ENCODE peak calls at places on chromosomes 11 and 22, in nine cellular contexts. A is A549; J is psoas muscle; K is CD4-positive, alpha-beta T cell; C is left ventricle myocardium inferior; B is ovary; E is HAP-1; G is endodermal cell; O is PC-3. Q is an unnamed sample.

GRCh38 chr11:11789735-11790369 is 51.9 kb upstream of the USP47 start:
- DNase-seq in K (no peak), C (no peak), J (no peak), A (peak; percentile 41), E (peak; percentile 41), B (no peak), G (peak; percentile 54), O (peak; percentile 44), Q (peak; percentile 53)

GRCh38 chr11:66289548-66290331 is 797 bp upstream of the YIF1A start:
- DNase-seq in C (peak; percentile 65), K (peak; percentile 72), G (peak; percentile 96), E (peak; percentile 90), O (peak; percentile 22), J (no peak), B (no peak), A (peak; percentile 60), Q (peak; percentile 87)

GRCh38 chr11:17541330-17541885 is 2.8 kb downstream of the USH1C start:
- DNase-seq in K (no peak), C (peak; percentile 5), O (peak; percentile 27), J (peak; percentile 12), E (no peak), B (no peak), G (no peak), A (no peak), Q (no peak)

GRCh38 chr11:100748153-100748552 is 61.1 kb downstream of the ARHGAP42 start:
- DNase-seq in A (no peak), O (no peak), G (no peak), J (no peak), E (no peak), C (no peak), K (no peak), B (no peak), Q (no peak)

GRCh38 chr11:104761511-104761910 is 136.7 kb downstream of the CASP12 start:
- DNase-seq in O (no peak), C (no peak), B (no peak), K (no peak), G (no peak), J (no peak), A (no peak), E (no peak), Q (no peak)

GRCh38 chr11:112369374-112369773 is 108.7 kb upstream of the PLET1 start:
- DNase-seq in C (no peak), K (no peak), J (no peak), E (no peak), O (no peak), B (no peak), G (no peak), A (no peak), Q (no peak)

GRCh38 chr11:2342981-2343380 is 34.1 kb upstream of the CD81 start:
- DNase-seq in K (no peak), A (no peak), J (peak; percentile 34), E (no peak), B (no peak), O (no peak), C (no peak), G (no peak), Q (no peak)

GRCh38 chr11:26150046-26150445 is 181.9 kb upstream of the ANO3 start:
- DNase-seq in C (no peak), G (no peak), J (no peak), A (no peak), B (no peak), O (no peak), E (no peak), K (no peak), Q (no peak)

GRCh38 chr11:104965735-104966134 is 2.6 kb downstream of the CASP4 start:
- DNase-seq in A (no peak), C (no peak), K (no peak), G (no peak), O (peak; percentile 26), J (no peak), B (no peak), E (no peak), Q (no peak)

GRCh38 chr11:17013548-17014320 is 480 bp downstream of the PLEKHA7 start:
- DNase-seq in J (peak; percentile 52), G (peak; percentile 81), A (peak; percentile 47), K (no peak), O (peak; percentile 36), E (peak; percentile 56), C (no peak), B (no peak), Q (no peak)

GRCh38 chr22:20155330-20156041 is 4.6 kb upstream of the CCDC188 start:
- DNase-seq in E (peak; percentile 37), B (no peak), G (no peak), O (no peak), A (no peak), J (peak; percentile 72), C (peak; percentile 58), K (no peak), Q (peak; percentile 47)

GRCh38 chr22:40519284-40519947 is 117.1 kb downstream of the MRTFA start:
- DNase-seq in C (no peak), E (no peak), A (no peak), O (no peak), J (no peak), G (no peak), K (no peak), B (no peak), Q (no peak)

GRCh38 chr11:12480401-12480800 is 103.0 kb downstream of the PARVA start:
- DNase-seq in J (no peak), C (no peak), K (no peak), G (peak; percentile 5), A (no peak), E (no peak), B (no peak), O (no peak), Q (no peak)

GRCh38 chr11:120211522-120212258 is 858 bp downstream of the OAF start:
- DNase-seq in G (no peak), K (no peak), B (no peak), O (peak; percentile 20), A (no peak), E (peak; percentile 31), J (no peak), C (no peak), Q (no peak)

GRCh38 chr22:42202669-42203068 is 67.8 kb downstream of the TCF20 start:
- DNase-seq in O (no peak), K (peak; percentile 42), B (no peak), C (no peak), A (no peak), G (peak; percentile 28), J (no peak), E (no peak), Q (no peak)

GRCh38 chr11:119810478-119811232 is 81.7 kb upstream of the NECTIN1 start:
- DNase-seq in G (no peak), C (no peak), J (no peak), B (no peak), E (no peak), K (no peak), O (peak; percentile 33), A (no peak), Q (no peak)

GRCh38 chr22:37681001-37681424 is 5.1 kb upstream of the NOL12 start:
- DNase-seq in J (no peak), G (no peak), O (peak; percentile 7), C (no peak), A (no peak), E (no peak), B (no peak), K (no peak), Q (no peak)

GRCh38 chr11:8265681-8266241 is 2.1 kb upstream of the LMO1 start:
- DNase-seq in E (peak; percentile 35), O (no peak), B (no peak), J (no peak), G (peak; percentile 79), C (no peak), K (no peak), A (peak; percentile 71), Q (no peak)

GRCh38 chr22:40463727-40464126 is 93.3 kb downstream of the SGSM3 start:
- DNase-seq in A (no peak), B (no peak), E (no peak), C (no peak), O (no peak), K (peak; percentile 30), J (no peak), G (no peak), Q (no peak)

GRCh38 chr22:47209077-47209514 is 446.6 kb downstream of the TBC1D22A start:
- DNase-seq in E (no peak), C (no peak), K (no peak), O (no peak), G (no peak), A (no peak), B (no peak), J (peak; percentile 29), Q (no peak)
- H3K9me3 ChIP-seq in E (no peaks in the 10 kb centered on the region), C (no peaks in the 10 kb centered on the region), K (no peaks in the 10 kb centered on the region), O (no peaks in the 10 kb centered on the region), G (peaks cover 42% of the 10 kb centered on the region), A (no peaks in the 10 kb centered on the region), B (no peaks in the 10 kb centered on the region), J (no peaks in the 10 kb centered on the region), Q (no peaks in the 10 kb centered on the region)

DNA sequence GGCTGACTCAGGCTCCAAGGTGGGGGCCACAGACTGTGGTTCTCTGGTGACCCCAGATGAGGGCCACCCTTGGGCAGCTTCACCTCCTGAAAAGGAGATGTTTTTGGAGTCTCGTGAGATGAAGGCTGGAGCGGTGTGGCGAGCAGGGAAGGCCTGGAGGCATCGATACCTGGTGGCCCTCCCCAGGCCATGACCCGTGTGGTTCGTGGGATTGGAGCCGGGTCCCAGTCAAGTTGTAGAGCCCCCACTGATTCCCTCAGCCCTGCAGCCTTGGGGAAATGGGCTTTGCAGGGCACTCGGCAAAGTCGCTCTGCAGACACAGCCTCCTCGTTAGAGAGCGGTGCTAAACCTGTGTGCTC is 1083.4 kb downstream of the BRD1 start:
- DNase-seq in A (no peak), K (no peak), G (no peak), J (no peak), E (no peak), O (no peak), B (no peak), C (no peak), Q (no peak)
- H3K9me3 ChIP-seq in A (no peaks in the 10 kb centered on the region), K (no peaks in the 10 kb centered on the region), G (no peaks in the 10 kb centered on the region), J (no peaks in the 10 kb centered on the region), E (no peaks in the 10 kb centered on the region), O (no peaks in the 10 kb centered on the region), B (no peaks in the 10 kb centered on the region), C (peaks cover 4% of the 10 kb centered on the region), Q (no peaks in the 10 kb centered on the region)

GRCh38 chr22:49334976-49335375 is 492.7 kb downstream of the BRD1 start:
- DNase-seq in O (no peak), E (no peak), J (peak; percentile 34), B (no peak), A (no peak), C (no peak), K (no peak), G (no peak), Q (no peak)
- H3K9me3 ChIP-seq in O (no peaks in the 10 kb centered on the region), E (no peaks in the 10 kb centered on the region), J (no peaks in the 10 kb centered on the region), B (no peaks in the 10 kb centered on the region), A (no peaks in the 10 kb centered on the region), C (peaks cover 17% of the 10 kb centered on the region), K (no peaks in the 10 kb centered on the region), G (no peaks in the 10 kb centered on the region), Q (no peaks in the 10 kb centered on the region)

GRCh38 chr22:47676685-47677084 is 914.2 kb downstream of the TBC1D22A start:
- DNase-seq in E (no peak), G (no peak), K (no peak), C (no peak), J (no peak), A (no peak), B (no peak), O (no peak), Q (no peak)

GRCh38 chr22:47674600-47674999 is 912.1 kb downstream of the TBC1D22A start:
- DNase-seq in K (no peak), B (no peak), O (no peak), G (no peak), E (no peak), A (no peak), J (no peak), C (no peak), Q (no peak)

GRCh38 chr22:47678048-47678447 is 915.6 kb downstream of the TBC1D22A start:
- DNase-seq in O (no peak), B (no peak), E (no peak), A (no peak), K (no peak), G (peak; percentile 48), J (no peak), C (no peak), Q (no peak)

GRCh38 chr22:47672526-47672925 is 910.1 kb downstream of the TBC1D22A start:
- DNase-seq in E (no peak), K (no peak), J (no peak), C (no peak), O (no peak), G (no peak), B (no peak), A (no peak), Q (no peak)
- H3K9me3 ChIP-seq in E (no peaks in the 10 kb centered on the region), K (no peaks in the 10 kb centered on the region), J (no peaks in the 10 kb centered on the region), C (peaks cover 4% of the 10 kb centered on the region), O (no peaks in the 10 kb centered on the region), G (peaks cover 26% of the 10 kb centered on the region), B (no peaks in the 10 kb centered on the region), A (no peaks in the 10 kb centered on the region), Q (no peaks in the 10 kb centered on the region)